ENCODE peak calls at places on chromosomes 13 and 19, in six cellular contexts. J is tibial nerve, A is activated T-helper 1 cell treated with Interleukin-2 at 50 U/mL for 16 hours, Q is SW 1271, K is heart right ventricle, L is non-pigmented ciliary epithelial cell. Y is an unnamed sample.

GRCh38 chr19:6221220-6221877 is 58.4 kb downstream of the MLLT1 start:
- DNase-seq in J (no peak), A (no peak), Q (no peak), K (no peak), L (no peak), Y (no peak)

GRCh38 chr13:59452189-59452588 is 711.5 kb downstream of the DIAPH3 start:
- DNase-seq in J (no peak), A (no peak), Q (no peak), K (no peak), L (no peak), Y (no peak)

GRCh38 chr19:802888-803561 is 5.8 kb downstream of the PTBP1 start:
- DNase-seq in J (no peak), A (no peak), Q (no peak), K (no peak), L (no peak), Y (no peak)

GRCh38 chr13:100646030-100646673 is 28.4 kb downstream of the TMTC4 start:
- DNase-seq in J (no peak), A (no peak), Q (no peak), K (no peak), L (peak; percentile 15), Y (peak; percentile 11)

GRCh38 chr13:41643502-41643901 is 186.2 kb downstream of the RGCC start:
- DNase-seq in J (no peak), A (no peak), Q (no peak), K (no peak), L (no peak), Y (no peak)

GRCh38 chr13:64925284-64925683 is 2304.9 kb downstream of the PCDH9 start:
- DNase-seq in J (no peak), A (no peak), Q (no peak), K (no peak), L (no peak), Y (no peak)

GRCh38 chr13:34678154-34678553 is 263.9 kb upstream of the NBEA start:
- DNase-seq in J (no peak), A (no peak), Q (peak; percentile 2), K (no peak), L (peak; percentile 46), Y (no peak)

GRCh38 chr13:98262307-98262706 is 85.2 kb upstream of the RNF113B start:
- DNase-seq in J (no peak), A (no peak), Q (no peak), K (no peak), L (no peak), Y (no peak)

GRCh38 chr13:48093588-48093987 is 1.3 kb downstream of the MED4 start:
- DNase-seq in J (no peak), A (no peak), Q (no peak), K (no peak), L (no peak), Y (no peak)

GRCh38 chr13:49304763-49305695 is 57.3 kb downstream of the CDADC1 start:
- DNase-seq in J (no peak), A (no peak), Q (no peak), K (no peak), L (no peak), Y (no peak)

GRCh38 chr13:50125556-50126377 is 110.5 kb downstream of the KCNRG start:
- DNase-seq in J (peak; percentile 95), A (peak; percentile 76), Q (peak; percentile 51), K (peak; percentile 94), L (no peak), Y (peak; percentile 81)

GRCh38 chr13:77514336-77514726 is 21.2 kb upstream of the SCEL start:
- DNase-seq in J (no peak), A (no peak), Q (no peak), K (no peak), L (no peak), Y (no peak)

GRCh38 chr13:26529441-26529840 is 28.0 kb upstream of the WASF3 start:
- DNase-seq in J (peak; percentile 32), A (no peak), Q (no peak), K (peak; percentile 31), L (peak; percentile 19), Y (peak; percentile 34)

GRCh38 chr19:38727868-38728660 is 16.2 kb downstream of the CAPN12 start:
- DNase-seq in J (no peak), A (no peak), Q (no peak), K (no peak), L (no peak), Y (no peak)

GRCh38 chr13:28531195-28531955 is 36.4 kb upstream of the FLT1 start:
- DNase-seq in J (no peak), A (no peak), Q (no peak), K (peak; percentile 72), L (no peak), Y (no peak)

GRCh38 chr19:6534451-6535093 is 3.7 kb downstream of the TNFSF9 start:
- DNase-seq in J (no peak), A (no peak), Q (no peak), K (no peak), L (no peak), Y (no peak)

GRCh38 chr13:46202188-46202795 is 9.4 kb upstream of the LRRC63 start:
- DNase-seq in J (no peak), A (no peak), Q (no peak), K (no peak), L (no peak), Y (no peak)

GRCh38 chr13:71865858-71866172 is 1.2 kb downstream of the DACH1 start:
- DNase-seq in J (no peak), A (no peak), Q (no peak), K (no peak), L (no peak), Y (no peak)

GRCh38 chr19:58020985-58021384 is 12.8 kb upstream of the ZSCAN1 start:
- DNase-seq in J (no peak), A (no peak), Q (no peak), K (no peak), L (no peak), Y (no peak)

GRCh38 chr19:45667620-45668341 is at the start of gene GIPR:
- DNase-seq in J (no peak), A (peak; percentile 39), Q (peak; percentile 37), K (peak; percentile 71), L (no peak), Y (peak; percentile 92)

GRCh38 chr13:25085125-25085742 is 10.7 kb upstream of the PABPC3 start:
- DNase-seq in J (peak; percentile 54), A (no peak), Q (peak; percentile 34), K (no peak), L (peak; percentile 13), Y (peak; percentile 30)

GRCh38 chr13:42821437-42821836 is 40.1 kb downstream of the FAM216B start:
- DNase-seq in J (no peak), A (no peak), Q (no peak), K (no peak), L (peak; percentile 50), Y (no peak)

GRCh38 chr13:29525757-29526156 is 69.7 kb downstream of the SLC7A1 start:
- DNase-seq in J (no peak), A (no peak), Q (no peak), K (no peak), L (no peak), Y (no peak)